ENCODE peak calls at places on chromosomes 7 and 10, in six cellular contexts. J is fibroblast of the conjunctiva, L is PC-3, Y is midbrain, S is bronchial epithelial cell, Q is DND-41. F is an unnamed sample.

GRCh38 chr10:133611079-133611478 is 15.5 kb downstream of the FRG2B start:
- DNase-seq in J (no peak), L (no peak), Y (no peak), S (no peak), Q (no peak), F (no peak)

GRCh38 chr7:34153680-34154270 is 248.4 kb downstream of the BMPER start:
- DNase-seq in J (no peak), L (no peak), Y (no peak), S (peak), Q (no peak), F (no peak)

GRCh38 chr7:46486264-46487206 is 565.5 kb upstream of the IGFBP3 start:
- DNase-seq in J (peak), L (peak), Y (no peak), S (peak), Q (no peak), F (peak)

GRCh38 chr7:117195361-117195760 is 127.5 kb downstream of the WNT2 start:
- DNase-seq in J (no peak), L (no peak), Y (no peak), S (no peak), Q (no peak), F (no peak)

GRCh38 chr7:134943785-134944400 is 42.4 kb upstream of the AGBL3 start:
- DNase-seq in J (no peak), L (peak), Y (peak), S (peak), Q (no peak), F (no peak)

GRCh38 chr7:29328050-29328449 is 133.5 kb downstream of the CHN2 start:
- DNase-seq in J (no peak), L (no peak), Y (no peak), S (no peak), Q (no peak), F (no peak)

GRCh38 chr7:134431805-134432204 is 27.1 kb downstream of the AKR1B1 start:
- DNase-seq in J (no peak), L (peak), Y (no peak), S (no peak), Q (no peak), F (no peak)

GRCh38 chr7:98727146-98727709 is 110.1 kb downstream of the NPTX2 start:
- DNase-seq in J (no peak), L (no peak), Y (no peak), S (no peak), Q (no peak), F (no peak)

GRCh38 chr7:102009628-102010027 is 192.2 kb downstream of the CUX1 start:
- DNase-seq in J (no peak), L (no peak), Y (no peak), S (peak), Q (no peak), F (no peak)

GRCh38 chr7:116938678-116939077 is 14.6 kb upstream of the ST7 start:
- DNase-seq in J (no peak), L (no peak), Y (no peak), S (no peak), Q (no peak), F (no peak)

GRCh38 chr7:98774893-98775292 is 94.9 kb downstream of the TMEM130 start:
- DNase-seq in J (no peak), L (no peak), Y (no peak), S (no peak), Q (no peak), F (no peak)

GRCh38 chr10:33600381-33600780 is 265.9 kb upstream of the NRP1 start:
- DNase-seq in J (no peak), L (peak), Y (no peak), S (peak), Q (no peak), F (no peak)

GRCh38 chr7:4738711-4739527 is 36.5 kb upstream of the AP5Z1 start:
- DNase-seq in J (peak), L (no peak), Y (peak), S (peak), Q (peak), F (no peak)

F was measured in AG04450.